ENCODE peak calls at places on chromosomes 6 and 20, in four cellular contexts. C is OCI-LY7, E is spleen, B is lower lobe of right lung. N is an unnamed sample.

GRCh38 chr20:63978319-63979220 is 872 bp downstream of the SAMD10 start:
- DNase-seq in C (peak), E (peak), B (peak), N (no peak)

GRCh38 chr6:30832864-30833263 is 51.5 kb upstream of the DDR1 start:
- DNase-seq in C (no peak), E (no peak), B (no peak), N (no peak)

GRCh38 chr6:159125977-159126376 is 43.2 kb upstream of the FNDC1 start:
- DNase-seq in C (no peak), E (no peak), B (no peak), N (no peak)

GRCh38 chr20:38812182-38812581 is 6.7 kb downstream of the PPP1R16B start:
- DNase-seq in C (peak), E (no peak), B (no peak), N (no peak)

GRCh38 chr6:111057074-111057752 is 30.1 kb upstream of the SLC16A10 start:
- DNase-seq in C (peak), E (no peak), B (no peak), N (peak)

GRCh38 chr20:18778993-18779392 is 34.6 kb upstream of the SCP2D1 start:
- DNase-seq in C (no peak), E (no peak), B (no peak), N (no peak)

GRCh38 chr6:41648070-41648585 is 9.9 kb downstream of the MDFI start:
- DNase-seq in C (no peak), E (no peak), B (peak), N (no peak)

GRCh38 chr6:33160728-33161323 is 31.4 kb downstream of the COL11A2 start:
- DNase-seq in C (no peak), E (no peak), B (peak), N (peak)

GRCh38 chr20:25116746-25117457 is 35.0 kb upstream of the VSX1 start:
- DNase-seq in C (no peak), E (no peak), B (no peak), N (no peak)
- TF ChIP-seq CTCF in C (no peak), E (no peak), B (no peak), N (no peak)

GRCh38 chr20:407097-407952 is 774 bp upstream of the RBCK1 start:
- DNase-seq in C (peak), E (peak), B (peak), N (peak)
- TF ChIP-seq CTCF in C (peak), E (peak), B (peak), N (peak)

GRCh38 chr6:75748743-75749538 is at the start of gene MYO6:
- DNase-seq in C (peak), E (peak), B (peak), N (no peak)
- TF ChIP-seq CTCF in C (no peak), E (no peak), B (no peak), N (no peak)

DNA sequence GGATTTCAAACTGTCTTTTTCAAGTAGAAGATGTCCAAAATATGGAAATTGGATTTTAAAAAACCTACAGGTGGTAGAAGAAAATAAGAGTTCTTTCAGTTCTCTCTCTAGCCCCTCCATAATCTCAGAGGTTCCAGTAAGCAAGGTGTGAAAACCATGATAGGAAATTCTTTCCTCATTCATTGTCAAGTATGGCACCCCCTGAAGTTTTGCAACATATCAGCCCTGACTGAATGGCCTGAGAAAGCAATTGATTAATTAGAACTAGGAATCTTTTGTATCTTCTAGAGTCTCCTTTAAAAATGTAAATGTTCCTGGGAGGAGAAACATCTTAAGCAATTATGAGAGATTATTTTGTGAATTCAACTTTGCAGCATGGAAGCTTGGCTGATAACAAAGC is 198.7 kb upstream of the STXBP5 start:
- DNase-seq in C (no peak), E (no peak), B (no peak), N (no peak)
- TF ChIP-seq CTCF in C (peak), E (no peak), B (no peak), N (no peak)

GRCh38 chr6:11012295-11012754 is 31.8 kb downstream of the ELOVL2 start:
- DNase-seq in C (no peak), E (no peak), B (no peak), N (no peak)

GRCh38 chr6:11009353-11009752 is 34.8 kb downstream of the ELOVL2 start:
- DNase-seq in C (no peak), E (no peak), B (no peak), N (no peak)

GRCh38 chr6:11012976-11013375 is 31.1 kb downstream of the ELOVL2 start:
- DNase-seq in C (no peak), E (no peak), B (no peak), N (no peak)

GRCh38 chr6:11013671-11014070 is 30.4 kb downstream of the ELOVL2 start:
- DNase-seq in C (no peak), E (no peak), B (no peak), N (no peak)

GRCh38 chr6:11011787-11012234 is 32.3 kb downstream of the ELOVL2 start:
- DNase-seq in C (no peak), E (no peak), B (no peak), N (no peak)
- TF ChIP-seq CTCF in C (no peak), E (no peak), B (no peak), N (no peak)

GRCh38 chr6:43391448-43392031 is 22.1 kb upstream of the ZNF318 start:
- DNase-seq in C (no peak), E (no peak), B (no peak), N (no peak)

GRCh38 chr6:43389713-43390265 is 20.3 kb upstream of the ZNF318 start:
- DNase-seq in C (no peak), E (no peak), B (no peak), N (no peak)

GRCh38 chr6:43383021-43383667 is 13.7 kb upstream of the ZNF318 start:
- DNase-seq in C (no peak), E (no peak), B (no peak), N (no peak)

GRCh38 chr6:43386492-43386891 is 17.0 kb upstream of the ZNF318 start:
- DNase-seq in C (no peak), E (no peak), B (no peak), N (no peak)
- TF ChIP-seq CTCF in C (peak), E (no peak), B (peak), N (peak)

DNA sequence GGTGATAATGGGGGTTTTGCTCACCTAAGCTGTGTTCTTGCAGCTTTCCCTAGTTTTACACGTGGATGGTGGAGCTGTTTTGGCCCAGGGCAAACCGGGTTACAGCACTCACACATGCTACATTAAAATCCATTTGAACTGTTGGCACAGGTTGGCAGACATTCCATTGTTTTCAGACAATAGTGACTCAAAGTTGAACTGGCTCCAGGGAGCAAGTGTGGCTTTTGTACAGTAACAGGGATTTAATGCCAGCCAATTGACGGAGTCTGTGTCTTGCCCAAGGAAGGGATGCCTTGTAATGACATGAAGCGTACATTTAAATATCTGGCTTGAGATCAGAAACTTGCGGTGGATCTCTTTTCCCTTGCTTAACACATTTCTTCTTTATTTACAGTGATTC is 183.1 kb downstream of the DTNBP1 start:
- DNase-seq in C (no peak), E (no peak), B (no peak), N (no peak)
- TF ChIP-seq CTCF in C (no peak), E (no peak), B (no peak), N (no peak)

DNA sequence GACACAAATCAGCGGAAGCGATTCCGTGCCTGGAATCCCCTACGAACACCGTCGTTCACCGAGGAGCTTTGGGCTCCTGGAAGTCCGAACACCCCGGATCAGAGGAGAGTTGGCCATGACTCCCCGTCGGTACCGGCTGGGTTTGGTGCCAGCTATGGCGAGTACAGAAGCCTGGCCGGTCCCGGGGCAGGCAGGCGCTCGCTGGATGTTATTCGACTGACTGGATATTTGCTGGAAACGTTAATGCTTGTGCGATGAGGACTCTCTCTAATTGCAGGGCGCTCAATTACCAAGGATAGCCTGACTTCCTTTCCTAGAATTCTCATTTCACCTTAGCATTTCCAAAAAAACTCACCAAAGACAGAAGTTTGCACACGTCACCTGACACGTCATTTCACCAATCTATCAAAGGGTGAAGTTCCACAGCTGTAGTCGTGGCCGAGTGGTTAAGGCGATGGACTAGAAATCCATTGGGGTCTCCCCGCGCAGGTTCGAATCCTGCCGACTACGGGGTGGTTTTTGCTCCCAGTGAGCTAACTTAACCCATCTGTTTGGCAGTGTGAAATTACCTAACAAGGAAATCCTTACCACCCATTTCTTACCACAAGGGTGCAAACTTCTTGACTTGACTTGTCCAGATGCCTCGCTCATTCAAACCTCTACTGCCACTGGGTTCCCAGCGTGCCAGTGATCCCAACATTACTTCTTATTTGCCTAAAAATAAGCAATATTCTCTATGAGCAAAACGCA is 22.7 kb upstream of the ZNF184 start:
- DNase-seq in C (no peak), E (no peak), B (no peak), N (peak)
- TF ChIP-seq CTCF in C (no peak), E (no peak), B (no peak), N (peak)

N was measured in AG09319.